ENCODE peak calls at places on chromosomes 4 and X, in six cellular contexts. One of them, this sample, is unnamed.

GRCh38 chr4:6153874-6154273 is 46.5 kb downstream of the JAKMIP1 start:
- DNase-seq in colonic mucosa: no peak
- DNase-seq in GM12878: no peak
- DNase-seq in OCI-LY7: no peak
- DNase-seq in endodermal cell: peak
- DNase-seq in CD8-positive, alpha-beta T cell: no peak
- DNase-seq in this sample: no peak

GRCh38 chr4:95158626-95159025 is 390.1 kb downstream of the UNC5C start:
- DNase-seq in colonic mucosa: no peak
- DNase-seq in CD8-positive, alpha-beta T cell: no peak
- DNase-seq in OCI-LY7: no peak
- DNase-seq in endodermal cell: peak
- DNase-seq in GM12878: no peak
- DNase-seq in this sample: no peak

GRCh38 chrX:119042040-119042439 is 30.8 kb upstream of the CT47C1 start:
- DNase-seq in CD8-positive, alpha-beta T cell: no peak
- DNase-seq in colonic mucosa: no peak
- DNase-seq in OCI-LY7: no peak
- DNase-seq in endodermal cell: no peak
- DNase-seq in GM12878: no peak
- DNase-seq in this sample: no peak

GRCh38 chrX:67523932-67524331 is 19.9 kb upstream of the AR start:
- DNase-seq in GM12878: no peak
- DNase-seq in colonic mucosa: no peak
- DNase-seq in CD8-positive, alpha-beta T cell: no peak
- DNase-seq in endodermal cell: no peak
- DNase-seq in OCI-LY7: no peak
- DNase-seq in this sample: no peak

GRCh38 chr4:56698329-56698728 is 17.2 kb upstream of the HOPX start:
- DNase-seq in colonic mucosa: no peak
- DNase-seq in CD8-positive, alpha-beta T cell: no peak
- DNase-seq in endodermal cell: peak
- DNase-seq in OCI-LY7: no peak
- DNase-seq in GM12878: no peak
- DNase-seq in this sample: no peak

GRCh38 chrX:55713635-55714034 is 3.9 kb upstream of the RRAGB start:
- DNase-seq in colonic mucosa: no peak
- DNase-seq in OCI-LY7: no peak
- DNase-seq in endodermal cell: no peak
- DNase-seq in CD8-positive, alpha-beta T cell: no peak
- DNase-seq in GM12878: no peak
- DNase-seq in this sample: no peak

GRCh38 chrX:23287191-23287764 is 47.4 kb upstream of the PTCHD1 start:
- DNase-seq in GM12878: no peak
- DNase-seq in endodermal cell: no peak
- DNase-seq in OCI-LY7: no peak
- DNase-seq in CD8-positive, alpha-beta T cell: no peak
- DNase-seq in colonic mucosa: no peak
- DNase-seq in this sample: no peak

GRCh38 chr4:117702353-117702752 is 331.9 kb upstream of the NDST3 start:
- DNase-seq in colonic mucosa: no peak
- DNase-seq in CD8-positive, alpha-beta T cell: no peak
- DNase-seq in GM12878: no peak
- DNase-seq in endodermal cell: no peak
- DNase-seq in OCI-LY7: no peak
- DNase-seq in this sample: no peak

GRCh38 chr4:184167576-184167975 is 50.1 kb downstream of the ENPP6 start:
- DNase-seq in GM12878: no peak
- DNase-seq in endodermal cell: peak
- DNase-seq in OCI-LY7: peak
- DNase-seq in colonic mucosa: no peak
- DNase-seq in CD8-positive, alpha-beta T cell: no peak
- DNase-seq in this sample: no peak

GRCh38 chr4:94877973-94878372 is 120.2 kb downstream of the BMPR1B start:
- DNase-seq in CD8-positive, alpha-beta T cell: no peak
- DNase-seq in colonic mucosa: no peak
- DNase-seq in GM12878: no peak
- DNase-seq in OCI-LY7: no peak
- DNase-seq in endodermal cell: no peak
- DNase-seq in this sample: no peak

GRCh38 chrX:127259742-127260141 is 440.2 kb downstream of the PRR32 start:
- DNase-seq in CD8-positive, alpha-beta T cell: no peak
- DNase-seq in endodermal cell: no peak
- DNase-seq in OCI-LY7: no peak
- DNase-seq in colonic mucosa: no peak
- DNase-seq in GM12878: no peak
- DNase-seq in this sample: no peak

GRCh38 chr4:137430171-137430570 is 102.1 kb downstream of the PCDH18 start:
- DNase-seq in CD8-positive, alpha-beta T cell: no peak
- DNase-seq in endodermal cell: no peak
- DNase-seq in GM12878: no peak
- DNase-seq in OCI-LY7: no peak
- DNase-seq in colonic mucosa: no peak
- DNase-seq in this sample: no peak

GRCh38 chr4:183071222-183071621 is 27.8 kb upstream of the WWC2 start:
- DNase-seq in GM12878: no peak
- DNase-seq in OCI-LY7: no peak
- DNase-seq in endodermal cell: no peak
- DNase-seq in CD8-positive, alpha-beta T cell: no peak
- DNase-seq in colonic mucosa: no peak
- DNase-seq in this sample: no peak

GRCh38 chrX:130086414-130087207 is 23.7 kb downstream of the ELF4 start:
- DNase-seq in endodermal cell: no peak
- DNase-seq in GM12878: no peak
- DNase-seq in colonic mucosa: no peak
- DNase-seq in CD8-positive, alpha-beta T cell: peak
- DNase-seq in OCI-LY7: peak
- DNase-seq in this sample: peak

GRCh38 chr4:121233982-121234381 is 69.9 kb upstream of the TNIP3 start:
- DNase-seq in endodermal cell: no peak
- DNase-seq in GM12878: no peak
- DNase-seq in CD8-positive, alpha-beta T cell: no peak
- DNase-seq in colonic mucosa: no peak
- DNase-seq in OCI-LY7: no peak
- DNase-seq in this sample: no peak

GRCh38 chr4:87345139-87345538 is 22.5 kb upstream of the HSD17B13 start:
- DNase-seq in GM12878: no peak
- DNase-seq in OCI-LY7: no peak
- DNase-seq in colonic mucosa: no peak
- DNase-seq in endodermal cell: no peak
- DNase-seq in CD8-positive, alpha-beta T cell: no peak
- DNase-seq in this sample: no peak

GRCh38 chr4:14532436-14532835 is 469.8 kb upstream of the CPEB2 start:
- DNase-seq in GM12878: no peak
- DNase-seq in endodermal cell: no peak
- DNase-seq in colonic mucosa: no peak
- DNase-seq in OCI-LY7: no peak
- DNase-seq in CD8-positive, alpha-beta T cell: no peak
- DNase-seq in this sample: no peak

GRCh38 chr4:82784615-82785247 is 13.9 kb downstream of the SCD5 start:
- DNase-seq in endodermal cell: peak
- DNase-seq in CD8-positive, alpha-beta T cell: no peak
- DNase-seq in GM12878: no peak
- DNase-seq in colonic mucosa: no peak
- DNase-seq in OCI-LY7: no peak
- DNase-seq in this sample: no peak

GRCh38 chrX:68989865-68990606 is 161.2 kb downstream of the EFNB1 start:
- DNase-seq in endodermal cell: peak
- DNase-seq in OCI-LY7: no peak
- DNase-seq in CD8-positive, alpha-beta T cell: no peak
- DNase-seq in colonic mucosa: no peak
- DNase-seq in GM12878: no peak
- DNase-seq in this sample: no peak

GRCh38 chr4:127048371-127049085 is 584.2 kb upstream of the INTU start:
- DNase-seq in colonic mucosa: no peak
- DNase-seq in endodermal cell: no peak
- DNase-seq in GM12878: no peak
- DNase-seq in OCI-LY7: no peak
- DNase-seq in CD8-positive, alpha-beta T cell: no peak
- DNase-seq in this sample: no peak

GRCh38 chrX:349196-349595 is 30.6 kb upstream of the GTPBP6 start:
- DNase-seq in CD8-positive, alpha-beta T cell: no peak
- DNase-seq in endodermal cell: no peak
- DNase-seq in OCI-LY7: no peak
- DNase-seq in GM12878: no peak
- DNase-seq in colonic mucosa: no peak
- DNase-seq in this sample: no peak

GRCh38 chr4:40264995-40265909 is 68.4 kb downstream of the RHOH start:
- DNase-seq in CD8-positive, alpha-beta T cell: peak
- DNase-seq in endodermal cell: peak
- DNase-seq in colonic mucosa: no peak
- DNase-seq in OCI-LY7: peak
- DNase-seq in GM12878: no peak
- DNase-seq in this sample: peak

GRCh38 chrX:7073336-7073735 is 74.2 kb upstream of the STS start:
- DNase-seq in colonic mucosa: no peak
- DNase-seq in endodermal cell: no peak
- DNase-seq in OCI-LY7: no peak
- DNase-seq in CD8-positive, alpha-beta T cell: no peak
- DNase-seq in GM12878: no peak
- DNase-seq in this sample: no peak

GRCh38 chr4:2042207-2042946 is 16.8 kb upstream of the NAT8L start:
- DNase-seq in GM12878: no peak
- DNase-seq in OCI-LY7: peak
- DNase-seq in colonic mucosa: peak
- DNase-seq in endodermal cell: peak
- DNase-seq in CD8-positive, alpha-beta T cell: no peak
- DNase-seq in this sample: peak

GRCh38 chr4:30720021-30720655 is at the start of gene PCDH7:
- DNase-seq in colonic mucosa: peak
- DNase-seq in GM12878: no peak
- DNase-seq in endodermal cell: peak
- DNase-seq in OCI-LY7: no peak
- DNase-seq in CD8-positive, alpha-beta T cell: no peak
- DNase-seq in this sample: peak

GRCh38 chr4:145098675-145099037 is 545 bp downstream of the ABCE1 start:
- DNase-seq in CD8-positive, alpha-beta T cell: peak
- DNase-seq in colonic mucosa: peak
- DNase-seq in endodermal cell: no peak
- DNase-seq in OCI-LY7: no peak
- DNase-seq in GM12878: no peak
- DNase-seq in this sample: peak

GRCh38 chr4:20017035-20017434 is 234.7 kb upstream of the SLIT2 start:
- DNase-seq in GM12878: no peak
- DNase-seq in CD8-positive, alpha-beta T cell: no peak
- DNase-seq in colonic mucosa: no peak
- DNase-seq in OCI-LY7: no peak
- DNase-seq in endodermal cell: no peak
- DNase-seq in this sample: no peak

GRCh38 chrX:22378296-22378695 is 105.6 kb downstream of the CBLL2 start:
- DNase-seq in OCI-LY7: no peak
- DNase-seq in CD8-positive, alpha-beta T cell: no peak
- DNase-seq in endodermal cell: no peak
- DNase-seq in GM12878: no peak
- DNase-seq in colonic mucosa: no peak
- DNase-seq in this sample: no peak

GRCh38 chrX:31092476-31092875 is 20.6 kb upstream of the FTHL17 start:
- DNase-seq in GM12878: no peak
- DNase-seq in colonic mucosa: no peak
- DNase-seq in endodermal cell: no peak
- DNase-seq in OCI-LY7: no peak
- DNase-seq in CD8-positive, alpha-beta T cell: no peak
- DNase-seq in this sample: no peak

GRCh38 chr4:126595643-126596042 is 1037.1 kb upstream of the INTU start:
- DNase-seq in GM12878: no peak
- DNase-seq in CD8-positive, alpha-beta T cell: no peak
- DNase-seq in endodermal cell: no peak
- DNase-seq in colonic mucosa: no peak
- DNase-seq in OCI-LY7: no peak
- DNase-seq in this sample: no peak

GRCh38 chrX:40152173-40152705 is 54.5 kb upstream of the BCOR start:
- DNase-seq in CD8-positive, alpha-beta T cell: no peak
- DNase-seq in colonic mucosa: peak
- DNase-seq in endodermal cell: peak
- DNase-seq in GM12878: no peak
- DNase-seq in OCI-LY7: peak
- DNase-seq in this sample: no peak

DNA sequence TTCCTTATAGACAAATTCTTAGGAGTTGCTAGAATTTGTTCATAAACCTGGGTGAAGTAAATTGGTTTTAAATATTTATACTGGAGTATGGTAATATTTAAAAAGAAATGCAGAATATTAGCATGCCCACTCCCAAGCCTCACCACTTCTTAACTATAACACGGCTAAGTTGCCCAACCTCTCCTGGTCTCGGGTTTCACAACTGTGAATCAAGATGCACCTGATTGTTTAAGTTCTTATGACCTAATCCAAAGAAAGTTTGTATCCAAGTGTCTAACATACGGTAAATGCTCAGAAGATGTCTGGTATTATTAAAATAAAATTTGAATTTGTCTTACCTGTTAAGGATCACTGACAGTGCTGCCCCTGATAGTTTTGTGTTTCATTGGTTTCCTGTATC is 56.7 kb upstream of the CLNK start:
- DNase-seq in colonic mucosa: no peak
- DNase-seq in CD8-positive, alpha-beta T cell: no peak
- DNase-seq in GM12878: no peak
- DNase-seq in endodermal cell: no peak
- DNase-seq in OCI-LY7: no peak
- DNase-seq in this sample: no peak
- TF ChIP-seq CTCF in colonic mucosa: no peak
- TF ChIP-seq CTCF in CD8-positive, alpha-beta T cell: no peak
- TF ChIP-seq CTCF in GM12878: no peak
- TF ChIP-seq CTCF in endodermal cell: no peak
- TF ChIP-seq CTCF in OCI-LY7: no peak
- TF ChIP-seq CTCF in this sample: no peak

GRCh38 chr4:38574559-38575333 is 89.3 kb upstream of the KLF3 start:
- DNase-seq in GM12878: no peak
- DNase-seq in OCI-LY7: no peak
- DNase-seq in endodermal cell: no peak
- DNase-seq in colonic mucosa: peak
- DNase-seq in CD8-positive, alpha-beta T cell: no peak
- DNase-seq in this sample: peak
- TF ChIP-seq CTCF in GM12878: no peak
- TF ChIP-seq CTCF in OCI-LY7: no peak
- TF ChIP-seq CTCF in endodermal cell: no peak
- TF ChIP-seq CTCF in colonic mucosa: no peak
- TF ChIP-seq CTCF in CD8-positive, alpha-beta T cell: no peak
- TF ChIP-seq CTCF in this sample: no peak

GRCh38 chr4:7462509-7462971 is 27.8 kb upstream of the PSAPL1 start:
- DNase-seq in GM12878: no peak
- DNase-seq in endodermal cell: peak
- DNase-seq in CD8-positive, alpha-beta T cell: no peak
- DNase-seq in OCI-LY7: peak
- DNase-seq in colonic mucosa: no peak
- DNase-seq in this sample: no peak
- TF ChIP-seq CTCF in GM12878: no peak
- TF ChIP-seq CTCF in endodermal cell: peak
- TF ChIP-seq CTCF in CD8-positive, alpha-beta T cell: no peak
- TF ChIP-seq CTCF in OCI-LY7: no peak
- TF ChIP-seq CTCF in colonic mucosa: no peak
- TF ChIP-seq CTCF in this sample: no peak

DNA sequence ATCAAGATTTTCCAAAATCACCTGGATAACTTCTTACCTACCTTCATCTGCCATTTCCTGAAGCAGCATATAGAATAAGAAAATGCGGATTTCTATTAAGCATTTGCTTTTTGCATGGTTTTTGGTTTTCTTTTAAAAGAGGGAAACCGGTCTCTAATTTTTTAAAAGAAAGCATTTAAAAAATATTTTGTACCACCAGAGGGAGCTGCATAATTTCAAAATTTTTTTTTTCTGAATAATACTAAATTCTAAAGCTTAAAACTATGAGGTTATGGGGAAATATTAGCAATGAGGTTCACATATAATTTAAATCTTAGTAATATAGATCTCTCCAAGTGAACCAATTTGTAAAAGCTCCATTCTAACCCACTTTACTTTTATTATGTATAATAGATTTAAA is 137.7 kb upstream of the TENT5D start:
- DNase-seq in endodermal cell: no peak
- DNase-seq in CD8-positive, alpha-beta T cell: no peak
- DNase-seq in colonic mucosa: no peak
- DNase-seq in OCI-LY7: no peak
- DNase-seq in GM12878: no peak
- DNase-seq in this sample: no peak
- TF ChIP-seq CTCF in endodermal cell: peak
- TF ChIP-seq CTCF in CD8-positive, alpha-beta T cell: no peak
- TF ChIP-seq CTCF in colonic mucosa: no peak
- TF ChIP-seq CTCF in OCI-LY7: peak
- TF ChIP-seq CTCF in GM12878: no peak
- TF ChIP-seq CTCF in this sample: no peak

This sample was measured in NB4.